ENCODE peak calls at places on chromosome 10, in six cellular contexts. One of them, this sample, is unnamed.
A peak's percentile ranks its signal among the peaks of the same experiment; 100 is the strongest.

GRCh38 chr10:78624791-78625190 is 444.0 kb upstream of the ZMIZ1 start:
- DNase-seq in PC-3: no peak
- DNase-seq in neural progenitor cell: no peak
- DNase-seq in HCT116: no peak
- DNase-seq in GM23248: no peak
- DNase-seq in SK-N-SH: no peak
- DNase-seq in this sample: no peak

GRCh38 chr10:76129213-76129612 is 697.8 kb downstream of the LRMDA start:
- DNase-seq in PC-3: no peak
- DNase-seq in neural progenitor cell: no peak
- DNase-seq in HCT116: no peak
- DNase-seq in GM23248: no peak
- DNase-seq in SK-N-SH: no peak
- DNase-seq in this sample: no peak

GRCh38 chr10:44262551-44263251 is 122.2 kb downstream of the CXCL12 start:
- DNase-seq in PC-3: no peak
- DNase-seq in neural progenitor cell: no peak
- DNase-seq in HCT116: no peak
- DNase-seq in GM23248: peak; percentile 18
- DNase-seq in SK-N-SH: no peak
- DNase-seq in this sample: no peak

GRCh38 chr10:80454526-80455460 is 683 bp downstream of the TSPAN14 start:
- DNase-seq in PC-3: no peak
- DNase-seq in neural progenitor cell: peak; percentile 56
- DNase-seq in HCT116: no peak
- DNase-seq in GM23248: peak; percentile 62
- DNase-seq in SK-N-SH: peak; percentile 79
- DNase-seq in this sample: peak; percentile 30

GRCh38 chr10:6269953-6270867 is 67.5 kb downstream of the PFKFB3 start:
- DNase-seq in PC-3: no peak
- DNase-seq in neural progenitor cell: no peak
- DNase-seq in HCT116: no peak
- DNase-seq in GM23248: no peak
- DNase-seq in SK-N-SH: no peak
- DNase-seq in this sample: peak; percentile 64

GRCh38 chr10:6473430-6473829 is 106.6 kb downstream of the PRKCQ start:
- DNase-seq in PC-3: no peak
- DNase-seq in neural progenitor cell: no peak
- DNase-seq in HCT116: no peak
- DNase-seq in GM23248: no peak
- DNase-seq in SK-N-SH: no peak
- DNase-seq in this sample: peak; percentile 81

GRCh38 chr10:103605359-103606156 is 112.1 kb downstream of the NEURL1 start:
- DNase-seq in PC-3: peak; percentile 48
- DNase-seq in neural progenitor cell: peak; percentile 30
- DNase-seq in HCT116: peak; percentile 28
- DNase-seq in GM23248: peak; percentile 71
- DNase-seq in SK-N-SH: peak; percentile 79
- DNase-seq in this sample: peak; percentile 26

GRCh38 chr10:9635691-9636090 is 1382.0 kb upstream of the CELF2 start:
- DNase-seq in PC-3: no peak
- DNase-seq in neural progenitor cell: no peak
- DNase-seq in HCT116: no peak
- DNase-seq in GM23248: peak; percentile 55
- DNase-seq in SK-N-SH: no peak
- DNase-seq in this sample: no peak

GRCh38 chr10:47196691-47197090 is 103.3 kb upstream of the GDF10 start:
- DNase-seq in PC-3: no peak
- DNase-seq in neural progenitor cell: no peak
- DNase-seq in HCT116: no peak
- DNase-seq in GM23248: no peak
- DNase-seq in SK-N-SH: no peak
- DNase-seq in this sample: no peak

GRCh38 chr10:20004087-20004523 is 187.9 kb downstream of the PLXDC2 start:
- DNase-seq in PC-3: no peak
- DNase-seq in neural progenitor cell: no peak
- DNase-seq in HCT116: no peak
- DNase-seq in GM23248: peak; percentile 19
- DNase-seq in SK-N-SH: peak; percentile 4
- DNase-seq in this sample: peak; percentile 17

GRCh38 chr10:113463777-113464176 is 89.1 kb upstream of the HABP2 start:
- DNase-seq in PC-3: no peak
- DNase-seq in neural progenitor cell: no peak
- DNase-seq in HCT116: no peak
- DNase-seq in GM23248: peak; percentile 42
- DNase-seq in SK-N-SH: peak; percentile 42
- DNase-seq in this sample: no peak

GRCh38 chr10:45371555-45371954 is 2.5 kb upstream of the ALOX5 start:
- DNase-seq in PC-3: no peak
- DNase-seq in neural progenitor cell: no peak
- DNase-seq in HCT116: no peak
- DNase-seq in GM23248: no peak
- DNase-seq in SK-N-SH: no peak
- DNase-seq in this sample: no peak

GRCh38 chr10:44991571-44991970 is 9.2 kb upstream of the ZNF22 start:
- DNase-seq in PC-3: no peak
- DNase-seq in neural progenitor cell: no peak
- DNase-seq in HCT116: no peak
- DNase-seq in GM23248: no peak
- DNase-seq in SK-N-SH: no peak
- DNase-seq in this sample: no peak

GRCh38 chr10:1643161-1643910 is 94.0 kb downstream of the ADARB2 start:
- DNase-seq in PC-3: peak; percentile 12
- DNase-seq in neural progenitor cell: peak; percentile 83
- DNase-seq in HCT116: no peak
- DNase-seq in GM23248: peak; percentile 1
- DNase-seq in SK-N-SH: no peak
- DNase-seq in this sample: peak; percentile 12

GRCh38 chr10:20058135-20058534 is 241.9 kb downstream of the PLXDC2 start:
- DNase-seq in PC-3: no peak
- DNase-seq in neural progenitor cell: no peak
- DNase-seq in HCT116: no peak
- DNase-seq in GM23248: no peak
- DNase-seq in SK-N-SH: no peak
- DNase-seq in this sample: no peak

GRCh38 chr10:22986771-22987542 is 59.1 kb downstream of the ARMC3 start:
- DNase-seq in PC-3: peak; percentile 62
- DNase-seq in neural progenitor cell: peak; percentile 28
- DNase-seq in HCT116: peak; percentile 21
- DNase-seq in GM23248: peak; percentile 59
- DNase-seq in SK-N-SH: peak; percentile 37
- DNase-seq in this sample: peak; percentile 32

GRCh38 chr10:30178565-30178964 is 119.2 kb upstream of the JCAD start:
- DNase-seq in PC-3: peak; percentile 53
- DNase-seq in neural progenitor cell: no peak
- DNase-seq in HCT116: no peak
- DNase-seq in GM23248: peak; percentile 79
- DNase-seq in SK-N-SH: no peak
- DNase-seq in this sample: no peak

GRCh38 chr10:104028823-104029527 is 56.7 kb downstream of the COL17A1 start:
- DNase-seq in PC-3: no peak
- DNase-seq in neural progenitor cell: no peak
- DNase-seq in HCT116: no peak
- DNase-seq in GM23248: no peak
- DNase-seq in SK-N-SH: no peak
- DNase-seq in this sample: no peak

GRCh38 chr10:44153901-44154670 is 230.8 kb downstream of the CXCL12 start:
- DNase-seq in PC-3: no peak
- DNase-seq in neural progenitor cell: no peak
- DNase-seq in HCT116: no peak
- DNase-seq in GM23248: peak; percentile 28
- DNase-seq in SK-N-SH: no peak
- DNase-seq in this sample: no peak

GRCh38 chr10:29328988-29329387 is 40.1 kb downstream of the LYZL1 start:
- DNase-seq in PC-3: no peak
- DNase-seq in neural progenitor cell: no peak
- DNase-seq in HCT116: no peak
- DNase-seq in GM23248: peak; percentile 78
- DNase-seq in SK-N-SH: no peak
- DNase-seq in this sample: no peak

DNA sequence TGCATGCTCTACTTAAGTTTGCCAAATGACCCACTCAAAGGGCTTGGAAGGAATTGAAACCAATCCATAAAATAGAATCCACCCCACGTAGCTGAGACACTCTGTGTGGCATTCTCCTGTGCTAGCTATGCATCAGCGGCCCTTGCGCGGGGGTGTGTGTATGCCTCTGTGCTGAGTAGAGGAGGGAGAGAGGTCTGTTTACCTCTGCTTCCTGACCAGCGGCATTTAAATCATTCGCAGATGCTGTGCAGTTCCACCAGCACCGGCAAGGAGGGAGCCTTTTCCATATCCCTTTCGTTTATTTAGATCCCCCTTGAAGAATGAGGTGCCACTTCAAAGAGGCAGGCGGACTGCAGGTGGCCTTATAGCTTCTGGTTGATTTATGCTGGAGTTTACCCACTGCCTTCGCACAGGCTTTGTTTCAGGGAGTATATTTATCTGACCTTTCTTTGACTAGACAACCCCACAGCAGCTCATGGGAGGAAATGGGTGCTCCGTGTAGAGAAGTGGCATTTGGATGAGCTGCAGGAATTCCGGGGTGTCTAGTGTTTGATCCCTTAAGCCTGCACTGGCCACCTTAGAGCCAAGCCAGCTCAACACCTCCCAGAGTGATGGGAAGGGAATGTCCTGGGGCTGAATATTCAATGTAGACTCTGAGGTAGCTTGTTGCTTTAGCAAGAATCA is 11.4 kb downstream of the C10orf53 start:
- DNase-seq in PC-3: no peak
- DNase-seq in neural progenitor cell: peak; percentile 17
- DNase-seq in HCT116: no peak
- DNase-seq in GM23248: peak; percentile 57
- DNase-seq in SK-N-SH: peak; percentile 70
- DNase-seq in this sample: no peak
- H3K4me2 ChIP-seq in PC-3: no peak overlapping the region
- H3K4me2 ChIP-seq in neural progenitor cell: peak overlapping the region; percentile 24
- H3K4me2 ChIP-seq in HCT116: no peak overlapping the region
- H3K4me2 ChIP-seq in GM23248: no peak overlapping the region
- H3K4me2 ChIP-seq in SK-N-SH: no peak overlapping the region
- H3K4me2 ChIP-seq in this sample: no peak overlapping the region

GRCh38 chr10:17808971-17809841 is at the start of gene MRC1:
- DNase-seq in PC-3: no peak
- DNase-seq in neural progenitor cell: no peak
- DNase-seq in HCT116: no peak
- DNase-seq in GM23248: no peak
- DNase-seq in SK-N-SH: no peak
- DNase-seq in this sample: no peak

GRCh38 chr10:17802350-17802749 is 6.8 kb upstream of the MRC1 start:
- DNase-seq in PC-3: no peak
- DNase-seq in neural progenitor cell: no peak
- DNase-seq in HCT116: no peak
- DNase-seq in GM23248: no peak
- DNase-seq in SK-N-SH: no peak
- DNase-seq in this sample: no peak

GRCh38 chr10:17802966-17803365 is 6.2 kb upstream of the MRC1 start:
- DNase-seq in PC-3: peak; percentile 20
- DNase-seq in neural progenitor cell: no peak
- DNase-seq in HCT116: no peak
- DNase-seq in GM23248: peak; percentile 61
- DNase-seq in SK-N-SH: no peak
- DNase-seq in this sample: no peak

GRCh38 chr10:17805921-17806577 is 3.1 kb upstream of the MRC1 start:
- DNase-seq in PC-3: peak; percentile 26
- DNase-seq in neural progenitor cell: peak; percentile 21
- DNase-seq in HCT116: peak; percentile 29
- DNase-seq in GM23248: no peak
- DNase-seq in SK-N-SH: no peak
- DNase-seq in this sample: no peak

DNA sequence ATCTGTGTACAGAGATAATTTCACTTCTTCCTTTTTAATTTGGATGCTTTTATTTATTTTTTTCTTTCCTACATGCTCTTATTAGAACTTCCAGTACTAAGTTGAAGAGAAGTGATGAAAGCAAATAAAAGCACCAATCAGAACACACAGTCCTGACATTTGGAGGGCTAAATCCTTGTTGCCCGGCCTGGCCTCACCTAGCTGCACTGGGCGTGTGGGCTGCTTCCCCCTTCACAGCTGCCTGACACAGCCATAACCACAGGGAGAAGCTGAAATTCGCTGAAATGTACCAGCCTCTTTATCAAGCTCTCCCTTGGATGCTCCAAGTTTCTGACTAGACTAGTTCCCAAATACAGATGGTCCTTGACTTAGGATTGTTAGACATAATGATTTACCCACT is 3.7 kb upstream of the MRC1 start:
- DNase-seq in PC-3: no peak
- DNase-seq in neural progenitor cell: no peak
- DNase-seq in HCT116: no peak
- DNase-seq in GM23248: no peak
- DNase-seq in SK-N-SH: no peak
- DNase-seq in this sample: no peak
- H3K9ac ChIP-seq in PC-3: no peak overlapping the region
- H3K9ac ChIP-seq in neural progenitor cell: no peak overlapping the region
- H3K9ac ChIP-seq in HCT116: no peak overlapping the region
- H3K9ac ChIP-seq in GM23248: no peak overlapping the region
- H3K9ac ChIP-seq in SK-N-SH: no peak overlapping the region
- H3K9ac ChIP-seq in this sample: no peak overlapping the region

GRCh38 chr10:101744267-101744666 is 31.6 kb downstream of the FGF8 start:
- DNase-seq in PC-3: no peak
- DNase-seq in neural progenitor cell: no peak
- DNase-seq in HCT116: no peak
- DNase-seq in GM23248: no peak
- DNase-seq in SK-N-SH: no peak
- DNase-seq in this sample: no peak
- TF ChIP-seq EZH2phosphoT487 in PC-3: no peak
- TF ChIP-seq EZH2phosphoT487 in neural progenitor cell: no peak
- TF ChIP-seq EZH2phosphoT487 in HCT116: no peak
- TF ChIP-seq EZH2phosphoT487 in GM23248: no peak
- TF ChIP-seq EZH2phosphoT487 in SK-N-SH: no peak
- TF ChIP-seq EZH2phosphoT487 in this sample: no peak

GRCh38 chr10:87771871-87772500 is 46.0 kb downstream of the ATAD1 start:
- DNase-seq in PC-3: peak; percentile 59
- DNase-seq in neural progenitor cell: peak; percentile 49
- DNase-seq in HCT116: no peak
- DNase-seq in GM23248: peak; percentile 63
- DNase-seq in SK-N-SH: peak; percentile 10
- DNase-seq in this sample: peak; percentile 55

GRCh38 chr10:87781545-87781944 is 36.5 kb downstream of the ATAD1 start:
- DNase-seq in PC-3: no peak
- DNase-seq in neural progenitor cell: no peak
- DNase-seq in HCT116: no peak
- DNase-seq in GM23248: no peak
- DNase-seq in SK-N-SH: no peak
- DNase-seq in this sample: no peak

GRCh38 chr10:87776328-87776727 is 41.7 kb downstream of the ATAD1 start:
- DNase-seq in PC-3: no peak
- DNase-seq in neural progenitor cell: no peak
- DNase-seq in HCT116: no peak
- DNase-seq in GM23248: no peak
- DNase-seq in SK-N-SH: no peak
- DNase-seq in this sample: no peak

DNA sequence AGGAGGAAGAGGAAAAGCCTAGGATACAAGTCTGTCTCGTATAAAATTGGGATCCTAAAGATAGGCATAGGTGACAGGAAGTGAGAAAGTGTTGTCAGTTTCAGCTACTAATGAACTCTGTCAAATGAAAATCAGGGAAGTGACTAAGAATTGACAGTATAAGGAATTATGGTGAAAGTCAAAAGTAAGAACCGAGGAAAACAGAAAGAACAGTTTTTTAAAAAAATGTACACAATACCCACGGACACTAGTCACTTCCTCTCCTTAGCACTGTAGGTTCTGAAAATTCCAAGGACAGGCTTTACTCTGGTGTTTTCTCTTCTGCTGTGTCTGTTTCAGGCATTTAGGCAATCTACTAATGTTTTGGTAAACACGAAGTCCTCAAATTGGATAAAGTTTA is 42.3 kb downstream of the ATAD1 start:
- DNase-seq in PC-3: peak; percentile 23
- DNase-seq in neural progenitor cell: no peak
- DNase-seq in HCT116: no peak
- DNase-seq in GM23248: peak; percentile 44
- DNase-seq in SK-N-SH: no peak
- DNase-seq in this sample: no peak
- H3K4me2 ChIP-seq in PC-3: peak overlapping the region; percentile 43
- H3K4me2 ChIP-seq in neural progenitor cell: no peak overlapping the region
- H3K4me2 ChIP-seq in HCT116: no peak overlapping the region
- H3K4me2 ChIP-seq in GM23248: peak overlapping the region; percentile 73
- H3K4me2 ChIP-seq in SK-N-SH: peak overlapping the region; percentile 46
- H3K4me2 ChIP-seq in this sample: peak overlapping the region; percentile 25

This sample was measured in MM.1S.